ENCODE peak calls at places on chromosomes 6 and 20, in eight cellular contexts. One of them, this sample, is unnamed. For H3K27me3, the result is how much of the 10 kb centered on the place peaks cover.

GRCh38 chr20:48930878-48931277 is 9.4 kb downstream of the ARFGEF2 start:
- DNase-seq in GM23248: no peak
- DNase-seq in kidney epithelial cell: no peak
- DNase-seq in CD4-positive, CD25-positive, alpha-beta regulatory T cell: no peak
- DNase-seq in ovary: no peak
- DNase-seq in IMR-90: no peak
- DNase-seq in tibial nerve: no peak
- DNase-seq in mammary epithelial cell: no peak
- DNase-seq in this sample: no peak

GRCh38 chr6:39049575-39050283 is 1.1 kb downstream of the GLP1R start:
- DNase-seq in GM23248: no peak
- DNase-seq in tibial nerve: no peak
- DNase-seq in kidney epithelial cell: no peak
- DNase-seq in mammary epithelial cell: no peak
- DNase-seq in IMR-90: no peak
- DNase-seq in CD4-positive, CD25-positive, alpha-beta regulatory T cell: no peak
- DNase-seq in ovary: no peak
- DNase-seq in this sample: no peak

GRCh38 chr6:16774437-16774836 is 13.2 kb upstream of the ATXN1 start:
- DNase-seq in IMR-90: no peak
- DNase-seq in ovary: no peak
- DNase-seq in GM23248: no peak
- DNase-seq in tibial nerve: no peak
- DNase-seq in mammary epithelial cell: no peak
- DNase-seq in CD4-positive, CD25-positive, alpha-beta regulatory T cell: no peak
- DNase-seq in kidney epithelial cell: no peak
- DNase-seq in this sample: no peak

GRCh38 chr6:116801971-116802370 is 26.9 kb downstream of the GPRC6A start:
- DNase-seq in kidney epithelial cell: no peak
- DNase-seq in IMR-90: no peak
- DNase-seq in CD4-positive, CD25-positive, alpha-beta regulatory T cell: no peak
- DNase-seq in tibial nerve: no peak
- DNase-seq in ovary: no peak
- DNase-seq in GM23248: no peak
- DNase-seq in mammary epithelial cell: no peak
- DNase-seq in this sample: no peak

GRCh38 chr20:44784688-44785087 is 25.7 kb downstream of the RIMS4 start:
- DNase-seq in GM23248: no peak
- DNase-seq in ovary: no peak
- DNase-seq in kidney epithelial cell: no peak
- DNase-seq in CD4-positive, CD25-positive, alpha-beta regulatory T cell: no peak
- DNase-seq in tibial nerve: no peak
- DNase-seq in mammary epithelial cell: no peak
- DNase-seq in IMR-90: no peak
- DNase-seq in this sample: no peak

GRCh38 chr6:43609402-43609801 is 19.7 kb downstream of the GTPBP2 start:
- DNase-seq in mammary epithelial cell: no peak
- DNase-seq in kidney epithelial cell: no peak
- DNase-seq in GM23248: peak
- DNase-seq in IMR-90: peak
- DNase-seq in tibial nerve: no peak
- DNase-seq in CD4-positive, CD25-positive, alpha-beta regulatory T cell: no peak
- DNase-seq in ovary: no peak
- DNase-seq in this sample: peak

GRCh38 chr20:44973053-44973452 is 6.7 kb downstream of the STK4 start:
- DNase-seq in GM23248: peak
- DNase-seq in ovary: no peak
- DNase-seq in IMR-90: no peak
- DNase-seq in kidney epithelial cell: no peak
- DNase-seq in mammary epithelial cell: no peak
- DNase-seq in tibial nerve: no peak
- DNase-seq in CD4-positive, CD25-positive, alpha-beta regulatory T cell: no peak
- DNase-seq in this sample: peak

GRCh38 chr6:75550544-75551167 is 51.0 kb upstream of the SENP6 start:
- DNase-seq in kidney epithelial cell: no peak
- DNase-seq in mammary epithelial cell: no peak
- DNase-seq in tibial nerve: no peak
- DNase-seq in IMR-90: no peak
- DNase-seq in CD4-positive, CD25-positive, alpha-beta regulatory T cell: no peak
- DNase-seq in GM23248: no peak
- DNase-seq in ovary: no peak
- DNase-seq in this sample: no peak

GRCh38 chr6:123715243-123715863 is 78.6 kb upstream of the TRDN start:
- DNase-seq in GM23248: peak
- DNase-seq in ovary: no peak
- DNase-seq in CD4-positive, CD25-positive, alpha-beta regulatory T cell: peak
- DNase-seq in tibial nerve: no peak
- DNase-seq in mammary epithelial cell: peak
- DNase-seq in kidney epithelial cell: no peak
- DNase-seq in IMR-90: no peak
- DNase-seq in this sample: peak

GRCh38 chr20:49990310-49990720 is 7.5 kb downstream of the SNAI1 start:
- DNase-seq in CD4-positive, CD25-positive, alpha-beta regulatory T cell: no peak
- DNase-seq in kidney epithelial cell: no peak
- DNase-seq in mammary epithelial cell: no peak
- DNase-seq in GM23248: peak
- DNase-seq in tibial nerve: no peak
- DNase-seq in ovary: no peak
- DNase-seq in IMR-90: no peak
- DNase-seq in this sample: peak

GRCh38 chr20:53778041-53778516 is 184.4 kb upstream of the ZNF217 start:
- DNase-seq in mammary epithelial cell: no peak
- DNase-seq in IMR-90: no peak
- DNase-seq in CD4-positive, CD25-positive, alpha-beta regulatory T cell: no peak
- DNase-seq in GM23248: no peak
- DNase-seq in kidney epithelial cell: no peak
- DNase-seq in tibial nerve: no peak
- DNase-seq in ovary: no peak
- DNase-seq in this sample: no peak

GRCh38 chr20:57576942-57577550 is 16.1 kb downstream of the PCK1 start:
- DNase-seq in mammary epithelial cell: no peak
- DNase-seq in tibial nerve: no peak
- DNase-seq in IMR-90: no peak
- DNase-seq in GM23248: no peak
- DNase-seq in ovary: no peak
- DNase-seq in kidney epithelial cell: no peak
- DNase-seq in CD4-positive, CD25-positive, alpha-beta regulatory T cell: no peak
- DNase-seq in this sample: no peak

GRCh38 chr20:57577679-57578475 is 17.0 kb downstream of the PCK1 start:
- DNase-seq in kidney epithelial cell: no peak
- DNase-seq in CD4-positive, CD25-positive, alpha-beta regulatory T cell: no peak
- DNase-seq in GM23248: no peak
- DNase-seq in IMR-90: no peak
- DNase-seq in mammary epithelial cell: no peak
- DNase-seq in ovary: no peak
- DNase-seq in tibial nerve: no peak
- DNase-seq in this sample: no peak

GRCh38 chr20:57579898-57580447 is 19.1 kb downstream of the PCK1 start:
- DNase-seq in kidney epithelial cell: no peak
- DNase-seq in IMR-90: no peak
- DNase-seq in tibial nerve: no peak
- DNase-seq in GM23248: peak
- DNase-seq in mammary epithelial cell: no peak
- DNase-seq in CD4-positive, CD25-positive, alpha-beta regulatory T cell: no peak
- DNase-seq in ovary: no peak
- DNase-seq in this sample: no peak

GRCh38 chr20:57579331-57579897 is 18.5 kb downstream of the PCK1 start:
- DNase-seq in kidney epithelial cell: no peak
- DNase-seq in mammary epithelial cell: no peak
- DNase-seq in ovary: no peak
- DNase-seq in IMR-90: no peak
- DNase-seq in GM23248: no peak
- DNase-seq in tibial nerve: no peak
- DNase-seq in CD4-positive, CD25-positive, alpha-beta regulatory T cell: no peak
- DNase-seq in this sample: no peak

DNA sequence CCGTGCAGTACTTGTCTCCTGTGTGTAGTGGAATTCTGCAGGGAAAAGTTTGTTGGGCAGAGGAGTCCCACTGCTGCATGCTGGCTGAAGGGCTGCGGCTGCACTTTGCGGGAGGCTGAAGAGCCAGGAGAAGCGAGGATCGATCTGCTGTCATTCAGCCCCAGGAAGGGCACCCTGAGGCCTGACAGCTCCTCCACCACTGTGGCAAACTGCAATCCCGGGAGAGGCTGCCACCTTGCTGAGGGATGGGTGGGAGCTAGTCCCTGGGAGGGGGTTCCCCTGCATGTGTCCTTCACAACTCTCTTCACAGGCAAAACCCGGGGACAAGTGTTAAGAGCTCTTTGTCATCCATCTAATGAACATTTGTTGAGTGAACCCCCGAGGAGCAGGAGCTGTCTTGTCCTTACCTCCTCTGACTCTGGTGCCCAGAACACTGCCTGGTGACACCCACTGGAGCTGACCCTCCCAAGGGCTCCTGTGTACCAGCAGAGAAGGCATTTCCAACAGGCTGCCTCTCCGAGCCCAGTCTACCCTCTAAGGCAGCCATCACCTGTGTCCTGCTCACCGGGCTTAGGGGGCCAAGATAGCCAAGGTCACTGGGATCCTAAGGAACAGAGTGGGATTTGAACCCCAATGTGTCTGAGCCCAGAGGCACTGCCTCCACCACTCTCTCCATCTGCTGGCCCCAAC is 17.7 kb downstream of the PCK1 start:
- DNase-seq in tibial nerve: no peak
- DNase-seq in IMR-90: no peak
- DNase-seq in kidney epithelial cell: no peak
- DNase-seq in CD4-positive, CD25-positive, alpha-beta regulatory T cell: no peak
- DNase-seq in ovary: no peak
- DNase-seq in mammary epithelial cell: no peak
- DNase-seq in GM23248: no peak
- DNase-seq in this sample: no peak
- H3K27me3 ChIP-seq in tibial nerve: under half
- H3K27me3 ChIP-seq in IMR-90: under half
- H3K27me3 ChIP-seq in kidney epithelial cell: half or more
- H3K27me3 ChIP-seq in CD4-positive, CD25-positive, alpha-beta regulatory T cell: under half
- H3K27me3 ChIP-seq in ovary: under half
- H3K27me3 ChIP-seq in mammary epithelial cell: under half
- H3K27me3 ChIP-seq in GM23248: half or more
- H3K27me3 ChIP-seq in this sample: half or more

DNA sequence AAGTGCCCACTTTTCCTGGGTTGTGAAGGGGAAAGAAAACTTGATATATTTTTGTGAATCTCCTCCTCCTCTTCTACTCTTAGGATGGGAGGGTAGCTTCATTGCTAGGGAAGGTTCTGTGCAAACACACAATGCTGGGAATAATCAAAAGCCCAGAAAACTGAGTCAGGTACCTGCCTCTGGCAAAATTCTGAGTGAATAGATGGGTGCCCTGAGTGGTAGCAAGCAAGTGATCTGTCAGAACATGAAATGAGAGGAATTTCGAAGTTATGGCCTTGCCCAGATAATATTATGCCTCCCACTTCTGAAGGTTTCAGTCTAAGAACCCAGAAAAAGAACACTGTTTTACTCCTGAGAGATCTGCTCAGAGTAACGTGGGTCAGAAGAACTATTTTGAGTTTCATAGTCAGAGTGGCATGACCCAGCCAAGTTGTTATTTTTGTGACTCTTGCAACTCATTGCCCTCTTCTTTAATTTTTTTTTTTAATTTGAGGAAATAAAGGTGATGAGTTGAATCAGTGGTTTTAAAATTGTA is 158.3 kb downstream of the BMP2 start:
- DNase-seq in ovary: no peak
- DNase-seq in tibial nerve: no peak
- DNase-seq in GM23248: no peak
- DNase-seq in CD4-positive, CD25-positive, alpha-beta regulatory T cell: no peak
- DNase-seq in kidney epithelial cell: no peak
- DNase-seq in IMR-90: no peak
- DNase-seq in mammary epithelial cell: peak
- DNase-seq in this sample: no peak
- H3K27me3 ChIP-seq in ovary: under half
- H3K27me3 ChIP-seq in tibial nerve: under half
- H3K27me3 ChIP-seq in GM23248: under half
- H3K27me3 ChIP-seq in CD4-positive, CD25-positive, alpha-beta regulatory T cell: under half
- H3K27me3 ChIP-seq in kidney epithelial cell: under half
- H3K27me3 ChIP-seq in IMR-90: under half
- H3K27me3 ChIP-seq in mammary epithelial cell: under half
- H3K27me3 ChIP-seq in this sample: under half

GRCh38 chr6:166167258-166167731 is 356 bp downstream of the TBXT start:
- DNase-seq in ovary: no peak
- DNase-seq in tibial nerve: no peak
- DNase-seq in GM23248: no peak
- DNase-seq in mammary epithelial cell: no peak
- DNase-seq in kidney epithelial cell: no peak
- DNase-seq in CD4-positive, CD25-positive, alpha-beta regulatory T cell: no peak
- DNase-seq in IMR-90: no peak
- DNase-seq in this sample: no peak
- H3K27me3 ChIP-seq in ovary: under half
- H3K27me3 ChIP-seq in tibial nerve: under half
- H3K27me3 ChIP-seq in GM23248: half or more
- H3K27me3 ChIP-seq in mammary epithelial cell: under half
- H3K27me3 ChIP-seq in kidney epithelial cell: half or more
- H3K27me3 ChIP-seq in CD4-positive, CD25-positive, alpha-beta regulatory T cell: under half
- H3K27me3 ChIP-seq in IMR-90: half or more
- H3K27me3 ChIP-seq in this sample: half or more

GRCh38 chr20:63016514-63017075 is 9.8 kb upstream of the BHLHE23 start:
- DNase-seq in ovary: no peak
- DNase-seq in tibial nerve: no peak
- DNase-seq in kidney epithelial cell: no peak
- DNase-seq in IMR-90: no peak
- DNase-seq in CD4-positive, CD25-positive, alpha-beta regulatory T cell: no peak
- DNase-seq in mammary epithelial cell: no peak
- DNase-seq in GM23248: no peak
- DNase-seq in this sample: no peak

GRCh38 chr20:63017076-63017825 is 10.5 kb upstream of the BHLHE23 start:
- DNase-seq in IMR-90: no peak
- DNase-seq in tibial nerve: no peak
- DNase-seq in ovary: no peak
- DNase-seq in kidney epithelial cell: no peak
- DNase-seq in mammary epithelial cell: no peak
- DNase-seq in CD4-positive, CD25-positive, alpha-beta regulatory T cell: no peak
- DNase-seq in GM23248: no peak
- DNase-seq in this sample: no peak

GRCh38 chr20:63015665-63016361 is 9.0 kb upstream of the BHLHE23 start:
- DNase-seq in mammary epithelial cell: no peak
- DNase-seq in ovary: no peak
- DNase-seq in GM23248: no peak
- DNase-seq in CD4-positive, CD25-positive, alpha-beta regulatory T cell: no peak
- DNase-seq in tibial nerve: no peak
- DNase-seq in IMR-90: no peak
- DNase-seq in kidney epithelial cell: no peak
- DNase-seq in this sample: no peak

GRCh38 chr20:63015147-63015664 is 8.4 kb upstream of the BHLHE23 start:
- DNase-seq in ovary: no peak
- DNase-seq in CD4-positive, CD25-positive, alpha-beta regulatory T cell: no peak
- DNase-seq in mammary epithelial cell: no peak
- DNase-seq in GM23248: no peak
- DNase-seq in IMR-90: no peak
- DNase-seq in tibial nerve: no peak
- DNase-seq in kidney epithelial cell: no peak
- DNase-seq in this sample: no peak

DNA sequence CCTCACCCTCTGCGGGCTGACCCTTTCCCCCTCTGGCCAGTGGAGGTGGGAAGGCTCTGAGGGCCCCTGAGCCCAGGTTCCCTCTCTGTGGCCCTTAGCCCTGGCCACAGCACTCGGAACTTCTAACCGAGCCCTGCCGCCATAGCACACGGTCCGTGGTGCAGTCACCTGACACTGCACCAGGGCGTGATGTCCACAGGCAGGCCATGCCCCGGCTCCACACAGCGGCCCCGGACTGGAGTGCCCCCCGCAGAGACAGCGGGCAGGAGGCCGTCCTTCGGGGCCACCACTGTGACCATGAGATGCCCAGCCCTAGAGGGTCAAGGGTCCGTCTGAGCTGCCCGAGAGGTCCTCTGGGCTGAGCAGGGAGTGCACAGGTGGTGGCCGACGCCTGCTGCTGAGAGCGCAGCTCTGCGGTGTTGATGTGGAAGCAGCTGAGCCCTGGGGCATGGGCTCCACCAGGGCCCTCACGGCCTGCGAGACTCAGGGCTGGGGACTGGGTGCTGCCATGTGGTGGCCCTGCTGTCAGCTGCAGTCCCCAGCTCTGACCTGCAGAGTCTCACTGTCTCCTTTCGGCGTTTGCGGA is 11.2 kb upstream of the BHLHE23 start:
- DNase-seq in mammary epithelial cell: no peak
- DNase-seq in IMR-90: no peak
- DNase-seq in tibial nerve: no peak
- DNase-seq in GM23248: no peak
- DNase-seq in CD4-positive, CD25-positive, alpha-beta regulatory T cell: no peak
- DNase-seq in ovary: no peak
- DNase-seq in kidney epithelial cell: no peak
- DNase-seq in this sample: no peak
- H3K27me3 ChIP-seq in mammary epithelial cell: under half
- H3K27me3 ChIP-seq in IMR-90: half or more
- H3K27me3 ChIP-seq in tibial nerve: under half
- H3K27me3 ChIP-seq in GM23248: half or more
- H3K27me3 ChIP-seq in CD4-positive, CD25-positive, alpha-beta regulatory T cell: under half
- H3K27me3 ChIP-seq in ovary: under half
- H3K27me3 ChIP-seq in kidney epithelial cell: half or more
- H3K27me3 ChIP-seq in this sample: half or more